ENCODE peak calls at places on chromosomes 16 and 17, in four cellular contexts. One of them, this sample, is unnamed.

GRCh38 chr16:19132898-19133297 is 19.1 kb downstream of the ITPRIPL2 start:
- DNase-seq in upper lobe of right lung: no peak
- DNase-seq in fibroblast of the aortic adventitia: no peak
- DNase-seq in CD8-positive, alpha-beta T cell: no peak
- DNase-seq in this sample: no peak

GRCh38 chr16:7182510-7183109 is 150.0 kb upstream of the RBFOX1 start:
- DNase-seq in upper lobe of right lung: no peak
- DNase-seq in fibroblast of the aortic adventitia: no peak
- DNase-seq in CD8-positive, alpha-beta T cell: no peak
- DNase-seq in this sample: no peak

GRCh38 chr17:82065193-82065637 is 389 bp downstream of the DUS1L start:
- DNase-seq in upper lobe of right lung: no peak
- DNase-seq in fibroblast of the aortic adventitia: no peak
- DNase-seq in CD8-positive, alpha-beta T cell: no peak
- DNase-seq in this sample: no peak

GRCh38 chr17:74339537-74340195 is 13.6 kb downstream of the KIF19 start:
- DNase-seq in upper lobe of right lung: no peak
- DNase-seq in fibroblast of the aortic adventitia: no peak
- DNase-seq in CD8-positive, alpha-beta T cell: no peak
- DNase-seq in this sample: no peak

GRCh38 chr17:81388091-81388611 is 7.1 kb upstream of the BAHCC1 start:
- DNase-seq in upper lobe of right lung: no peak
- DNase-seq in fibroblast of the aortic adventitia: no peak
- DNase-seq in CD8-positive, alpha-beta T cell: no peak
- DNase-seq in this sample: no peak

GRCh38 chr17:37259030-37259735 is 116.6 kb upstream of the C17orf78 start:
- DNase-seq in upper lobe of right lung: no peak
- DNase-seq in fibroblast of the aortic adventitia: peak
- DNase-seq in CD8-positive, alpha-beta T cell: no peak
- DNase-seq in this sample: no peak

GRCh38 chr16:87206646-87207451 is 110.3 kb downstream of the C16orf95 start:
- DNase-seq in upper lobe of right lung: no peak
- DNase-seq in fibroblast of the aortic adventitia: peak
- DNase-seq in CD8-positive, alpha-beta T cell: no peak
- DNase-seq in this sample: no peak

GRCh38 chr16:5944971-5945370 is 847.4 kb upstream of the EEF2KMT start:
- DNase-seq in upper lobe of right lung: no peak
- DNase-seq in fibroblast of the aortic adventitia: no peak
- DNase-seq in CD8-positive, alpha-beta T cell: no peak
- DNase-seq in this sample: no peak

GRCh38 chr17:27454089-27454488 is 2.2 kb upstream of the KSR1 start:
- DNase-seq in upper lobe of right lung: no peak
- DNase-seq in fibroblast of the aortic adventitia: no peak
- DNase-seq in CD8-positive, alpha-beta T cell: no peak
- DNase-seq in this sample: no peak

GRCh38 chr17:73550561-73550960 is 93.7 kb downstream of the SDK2 start:
- DNase-seq in upper lobe of right lung: no peak
- DNase-seq in fibroblast of the aortic adventitia: no peak
- DNase-seq in CD8-positive, alpha-beta T cell: no peak
- DNase-seq in this sample: no peak

GRCh38 chr16:73399997-73400396 is 352.1 kb upstream of the ZFHX3 start:
- DNase-seq in upper lobe of right lung: no peak
- DNase-seq in fibroblast of the aortic adventitia: no peak
- DNase-seq in CD8-positive, alpha-beta T cell: no peak
- DNase-seq in this sample: no peak

GRCh38 chr17:62656446-62656845 is 29.0 kb downstream of the MRC2 start:
- DNase-seq in upper lobe of right lung: peak
- DNase-seq in fibroblast of the aortic adventitia: no peak
- DNase-seq in CD8-positive, alpha-beta T cell: no peak
- DNase-seq in this sample: no peak
- TF ChIP-seq CTCF in upper lobe of right lung: no peak
- TF ChIP-seq CTCF in fibroblast of the aortic adventitia: no peak
- TF ChIP-seq CTCF in CD8-positive, alpha-beta T cell: no peak
- TF ChIP-seq CTCF in this sample: no peak

GRCh38 chr17:68942389-68942788 is 12.8 kb downstream of the ABCA8 start:
- DNase-seq in upper lobe of right lung: no peak
- DNase-seq in fibroblast of the aortic adventitia: no peak
- DNase-seq in CD8-positive, alpha-beta T cell: no peak
- DNase-seq in this sample: no peak
- H3K4me3 ChIP-seq in upper lobe of right lung: no peak
- H3K4me3 ChIP-seq in fibroblast of the aortic adventitia: no peak
- H3K4me3 ChIP-seq in CD8-positive, alpha-beta T cell: no peak
- H3K4me3 ChIP-seq in this sample: no peak

DNA sequence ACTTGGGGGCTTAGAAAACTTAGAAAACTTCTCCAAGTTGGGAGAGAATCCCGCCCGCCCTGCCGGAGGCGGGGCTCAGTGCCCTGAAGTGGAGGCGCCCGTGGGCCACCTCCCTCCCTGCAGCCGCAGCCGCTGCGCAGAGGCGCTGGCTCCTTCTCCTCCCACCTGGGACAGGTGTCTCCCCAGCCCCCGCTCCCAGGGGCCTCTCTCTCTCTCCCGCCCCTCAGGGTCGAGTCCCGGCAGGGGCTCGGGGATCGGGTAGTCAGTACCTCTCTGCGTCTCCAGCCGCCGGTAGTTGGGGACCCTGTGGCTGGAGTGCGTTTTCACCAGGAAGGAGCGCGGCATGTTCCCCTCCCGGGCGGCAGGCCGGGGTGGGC is 257 bp downstream of the SNAI3 start:
- DNase-seq in upper lobe of right lung: peak
- DNase-seq in fibroblast of the aortic adventitia: no peak
- DNase-seq in CD8-positive, alpha-beta T cell: no peak
- DNase-seq in this sample: no peak
- TF ChIP-seq CTCF in upper lobe of right lung: no peak
- TF ChIP-seq CTCF in fibroblast of the aortic adventitia: no peak
- TF ChIP-seq CTCF in CD8-positive, alpha-beta T cell: no peak
- TF ChIP-seq CTCF in this sample: no peak

GRCh38 chr17:58333396-58334207 is 5.0 kb upstream of the TSPOAP1 start:
- DNase-seq in upper lobe of right lung: peak
- DNase-seq in fibroblast of the aortic adventitia: no peak
- DNase-seq in CD8-positive, alpha-beta T cell: no peak
- DNase-seq in this sample: no peak

GRCh38 chr17:58334661-58335060 is 6.1 kb upstream of the TSPOAP1 start:
- DNase-seq in upper lobe of right lung: no peak
- DNase-seq in fibroblast of the aortic adventitia: no peak
- DNase-seq in CD8-positive, alpha-beta T cell: no peak
- DNase-seq in this sample: no peak

GRCh38 chr17:58336456-58337094 is 8.0 kb upstream of the TSPOAP1 start:
- DNase-seq in upper lobe of right lung: peak
- DNase-seq in fibroblast of the aortic adventitia: peak
- DNase-seq in CD8-positive, alpha-beta T cell: no peak
- DNase-seq in this sample: no peak

GRCh38 chr17:58335779-58336455 is 7.3 kb upstream of the TSPOAP1 start:
- DNase-seq in upper lobe of right lung: peak
- DNase-seq in fibroblast of the aortic adventitia: no peak
- DNase-seq in CD8-positive, alpha-beta T cell: no peak
- DNase-seq in this sample: no peak

DNA sequence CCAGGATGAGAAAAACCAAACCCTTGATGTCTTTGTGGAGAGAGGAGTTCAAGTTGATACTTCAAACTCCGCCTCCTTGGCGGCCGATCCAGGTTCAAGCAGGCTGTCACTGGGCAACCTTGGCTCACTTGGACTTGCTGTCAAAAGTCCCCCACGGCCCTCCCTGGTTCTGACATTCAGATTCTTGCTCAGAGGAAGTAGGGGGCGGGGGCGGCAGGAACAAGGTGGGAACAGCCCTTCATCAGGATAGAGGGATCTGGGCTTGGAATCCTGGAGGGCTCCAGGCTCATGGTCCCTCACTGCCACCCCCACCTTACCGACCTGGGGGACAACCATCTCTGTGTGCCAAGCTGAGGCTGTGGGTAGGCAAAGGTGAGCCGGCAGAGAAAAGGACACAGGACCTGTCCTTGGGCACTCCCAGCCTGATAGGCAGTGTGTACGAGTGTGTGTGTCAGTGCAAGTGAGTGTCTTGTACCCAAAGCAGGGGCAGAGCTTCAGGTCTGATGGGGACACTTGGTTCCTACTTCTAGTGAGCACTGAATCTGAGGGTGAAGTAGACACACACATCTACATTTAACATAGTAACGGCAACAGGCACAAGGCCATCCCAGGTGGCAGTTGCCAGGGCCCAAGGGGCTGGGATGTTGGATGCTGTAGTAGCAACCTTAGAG is 6.6 kb upstream of the TSPOAP1 start:
- DNase-seq in upper lobe of right lung: peak
- DNase-seq in fibroblast of the aortic adventitia: no peak
- DNase-seq in CD8-positive, alpha-beta T cell: no peak
- DNase-seq in this sample: no peak
- H3K4me3 ChIP-seq in upper lobe of right lung: peak
- H3K4me3 ChIP-seq in fibroblast of the aortic adventitia: no peak
- H3K4me3 ChIP-seq in CD8-positive, alpha-beta T cell: peak
- H3K4me3 ChIP-seq in this sample: no peak

GRCh38 chr17:5892897-5893656 is 177.1 kb upstream of the WSCD1 start:
- DNase-seq in upper lobe of right lung: no peak
- DNase-seq in fibroblast of the aortic adventitia: no peak
- DNase-seq in CD8-positive, alpha-beta T cell: no peak
- DNase-seq in this sample: no peak
- TF ChIP-seq CTCF in upper lobe of right lung: no peak
- TF ChIP-seq CTCF in fibroblast of the aortic adventitia: no peak
- TF ChIP-seq CTCF in CD8-positive, alpha-beta T cell: no peak
- TF ChIP-seq CTCF in this sample: no peak